ENCODE peak calls at places on chromosome 10, in four cellular contexts. K is cardiac fibroblast, Y is GM12865, W is brain microvascular endothelial cell. Q is an unnamed sample.
A peak's percentile ranks its signal among the peaks of the same experiment; 100 is the strongest.

GRCh38 chr10:35329520-35329919 is 6.8 kb upstream of the CCNY start:
- DNase-seq in K (no peak), W (no peak), Y (no peak), Q (no peak)

GRCh38 chr10:28684157-28684985 is 7.0 kb downstream of the BAMBI start:
- DNase-seq in K (no peak), Y (no peak), W (no peak), Q (no peak)

GRCh38 chr10:93746844-93747284 is 10.9 kb upstream of the LGI1 start:
- DNase-seq in W (peak; percentile 95), Y (peak; percentile 49), K (peak; percentile 94), Q (peak; percentile 96)

GRCh38 chr10:104903433-104903832 is 262.3 kb downstream of the SORCS3 start:
- DNase-seq in K (no peak), W (no peak), Y (no peak), Q (no peak)

GRCh38 chr10:26931223-26931622 is 70.5 kb upstream of the ABI1 start:
- DNase-seq in Y (peak; percentile 51), W (no peak), K (no peak), Q (no peak)

GRCh38 chr10:91162495-91163268 is 57.8 kb upstream of the PCGF5 start:
- DNase-seq in W (no peak), Y (peak; percentile 74), K (peak; percentile 75), Q (peak; percentile 55)

GRCh38 chr10:8416192-8416701 is 361.8 kb downstream of the GATA3 start:
- DNase-seq in W (no peak), K (no peak), Y (peak; percentile 24), Q (no peak)

GRCh38 chr10:78871796-78872195 is 197.0 kb upstream of the ZMIZ1 start:
- DNase-seq in Y (no peak), K (no peak), W (no peak), Q (no peak)

GRCh38 chr10:43623351-43623750 is 17.1 kb downstream of the ZNF485 start:
- DNase-seq in Y (no peak), K (peak; percentile 10), W (no peak), Q (no peak)

GRCh38 chr10:120940299-120940900 is 89.2 kb downstream of the WDR11 start:
- DNase-seq in K (no peak), W (no peak), Y (no peak), Q (no peak)